ENCODE peak calls at places on chromosome 17, in four cellular contexts. A is left cardiac atrium; Z is stimulated activated CD8-positive, alpha-beta memory T cell treated with anti-CD3 and anti-CD28 coated beads, Interleukin-12 subunit alpha, Interleukin-12 subunit beta, amount 100 ng/mL, for 1 hour; B is thoracic aorta. T is an unnamed sample.

GRCh38 chr17:59365383-59365981 is 34.0 kb downstream of the YPEL2 start:
- DNase-seq in A (no peak), Z (no peak), B (no peak), T (peak; percentile 89)

GRCh38 chr17:59330314-59330942 is 1.0 kb upstream of the YPEL2 start:
- DNase-seq in A (peak; percentile 49), Z (no peak), B (no peak), T (peak; percentile 30)

GRCh38 chr17:82201498-82201910 is 11.1 kb downstream of the CCDC57 start:
- DNase-seq in A (no peak), Z (no peak), B (no peak), T (no peak)

GRCh38 chr17:63474174-63474913 is 2.5 kb upstream of the ACE start:
- DNase-seq in A (no peak), Z (no peak), B (no peak), T (no peak)

GRCh38 chr17:600576-601301 is 113.9 kb downstream of the VPS53 start:
- DNase-seq in A (no peak), Z (no peak), B (no peak), T (no peak)

GRCh38 chr17:28193241-28193640 is 125.8 kb upstream of the TMEM97 start:
- DNase-seq in A (peak; percentile 38), Z (no peak), B (no peak), T (no peak)

GRCh38 chr17:9729034-9729650 is 62.2 kb downstream of the DHRS7C start:
- DNase-seq in A (no peak), Z (no peak), B (no peak), T (no peak)

GRCh38 chr17:77420476-77420803 is 279.7 kb downstream of the SEC14L1 start:
- DNase-seq in A (no peak), Z (no peak), B (no peak), T (peak; percentile 58)

GRCh38 chr17:60145006-60145935 is 4.5 kb upstream of the CA4 start:
- DNase-seq in A (peak; percentile 5), Z (no peak), B (no peak), T (peak; percentile 70)

GRCh38 chr17:39573447-39574298 is 34.0 kb downstream of the NEUROD2 start:
- DNase-seq in A (peak; percentile 76), Z (no peak), B (no peak), T (peak; percentile 58)

GRCh38 chr17:62681939-62682381 is 54.5 kb downstream of the MRC2 start:
- DNase-seq in A (no peak), Z (no peak), B (no peak), T (no peak)

GRCh38 chr17:82698065-82698973 is at the start of gene RAB40B:
- DNase-seq in A (peak; percentile 99), Z (peak; percentile 97), B (peak; percentile 98), T (peak; percentile 100)

GRCh38 chr17:40460585-40460975 is 17.3 kb downstream of the IGFBP4 start:
- DNase-seq in A (no peak), Z (no peak), B (no peak), T (no peak)

GRCh38 chr17:42291136-42291535 is 2.8 kb downstream of the STAT5A start:
- DNase-seq in A (no peak), Z (no peak), B (no peak), T (no peak)

GRCh38 chr17:80217703-80218362 is 2.3 kb downstream of the SGSH start:
- DNase-seq in A (no peak), Z (no peak), B (no peak), T (no peak)

GRCh38 chr17:82118815-82119380 is 20.9 kb upstream of the FASN start:
- DNase-seq in A (no peak), Z (no peak), B (no peak), T (no peak)

GRCh38 chr17:73503560-73503959 is 140.7 kb downstream of the SDK2 start:
- DNase-seq in A (no peak), Z (no peak), B (no peak), T (no peak)

GRCh38 chr17:57876023-57876865 is 26.4 kb upstream of the MRPS23 start:
- DNase-seq in A (no peak), Z (no peak), B (no peak), T (no peak)

GRCh38 chr17:64148699-64149098 is 18.8 kb upstream of the ERN1 start:
- DNase-seq in A (no peak), Z (no peak), B (no peak), T (no peak)

GRCh38 chr17:75799402-75799801 is 14.8 kb downstream of the UNK start:
- DNase-seq in A (no peak), Z (no peak), B (no peak), T (no peak)

GRCh38 chr17:4499431-4500187 is 928 bp downstream of the SPNS2 start:
- DNase-seq in A (no peak), Z (no peak), B (no peak), T (peak; percentile 42)

GRCh38 chr17:78771758-78772382 is 10.2 kb downstream of the CYTH1 start:
- DNase-seq in A (no peak), Z (no peak), B (no peak), T (no peak)

GRCh38 chr17:15444805-15445204 is 22.6 kb downstream of the CDRT4 start:
- DNase-seq in A (no peak), Z (no peak), B (no peak), T (no peak)

GRCh38 chr17:48915459-48916282 is 7.5 kb downstream of the UBE2Z start:
- DNase-seq in A (no peak), Z (no peak), B (no peak), T (no peak)

GRCh38 chr17:76549539-76549938 is 9.7 kb downstream of the PRCD start:
- DNase-seq in A (no peak), Z (no peak), B (no peak), T (no peak)

GRCh38 chr17:32878211-32878610 is 1.3 kb upstream of the MYO1D start:
- DNase-seq in A (peak; percentile 61), Z (no peak), B (peak; percentile 53), T (no peak)

GRCh38 chr17:1967092-1967662 is 58.0 kb downstream of the RTN4RL1 start:
- DNase-seq in A (no peak), Z (no peak), B (no peak), T (peak; percentile 67)

GRCh38 chr17:49519781-49520180 is 24.7 kb downstream of the NGFR start:
- DNase-seq in A (peak; percentile 22), Z (no peak), B (no peak), T (no peak)

GRCh38 chr17:82346342-82347300 is 12.4 kb upstream of the TEX19 start:
- DNase-seq in A (no peak), Z (no peak), B (no peak), T (no peak)

GRCh38 chr17:77107506-77108433 is 33.0 kb upstream of the SEC14L1 start:
- DNase-seq in A (no peak), Z (peak; percentile 53), B (no peak), T (no peak)